ENCODE peak calls at places on chromosomes 5 and 9, in six cellular contexts. W is cardiac fibroblast, B is uterus, G is AG10803, K is ovary, H is BE2C. I is an unnamed sample.

GRCh38 chr5:151612689-151613427 is 21.7 kb upstream of the FAT2 start:
- DNase-seq in W (no peak), B (no peak), G (no peak), K (no peak), H (no peak), I (peak)

GRCh38 chr5:127563133-127563532 is 45.7 kb downstream of the PRRC1 start:
- DNase-seq in W (peak), B (no peak), G (peak), K (no peak), H (no peak), I (no peak)

GRCh38 chr5:55471468-55471867 is 63.3 kb downstream of the PLPP1 start:
- DNase-seq in W (no peak), B (no peak), G (no peak), K (no peak), H (no peak), I (no peak)

GRCh38 chr9:125850231-125850630 is 103.1 kb downstream of the PBX3 start:
- DNase-seq in W (no peak), B (no peak), G (no peak), K (no peak), H (no peak), I (no peak)

GRCh38 chr5:143036146-143036927 is 266.2 kb downstream of the ARHGAP26 start:
- DNase-seq in W (no peak), B (no peak), G (no peak), K (no peak), H (no peak), I (no peak)

GRCh38 chr5:146894763-146895521 is 16.4 kb upstream of the PPP2R2B start:
- DNase-seq in W (no peak), B (no peak), G (no peak), K (no peak), H (no peak), I (no peak)

GRCh38 chr9:131668439-131669233 is 71.2 kb downstream of the RAPGEF1 start:
- DNase-seq in W (no peak), B (no peak), G (peak), K (no peak), H (peak), I (peak)

GRCh38 chr5:73487815-73488214 is 10.4 kb upstream of the BTF3 start:
- DNase-seq in W (no peak), B (no peak), G (no peak), K (no peak), H (no peak), I (no peak)

GRCh38 chr9:116279230-116279629 is 125.6 kb downstream of the PAPPA start:
- DNase-seq in W (peak), B (no peak), G (no peak), K (no peak), H (no peak), I (no peak)

GRCh38 chr9:16624356-16624755 is 246.1 kb downstream of the BNC2 start:
- DNase-seq in W (no peak), B (no peak), G (no peak), K (no peak), H (no peak), I (no peak)

GRCh38 chr9:116741106-116741740 is 54.1 kb downstream of the TRIM32 start:
- DNase-seq in W (no peak), B (no peak), G (no peak), K (no peak), H (no peak), I (no peak)

GRCh38 chr9:34592895-34593601 is 3.5 kb upstream of the CNTFR start:
- DNase-seq in W (peak), B (peak), G (no peak), K (peak), H (peak), I (no peak)

GRCh38 chr5:40409600-40409999 is 270.1 kb upstream of the PTGER4 start:
- DNase-seq in W (no peak), B (no peak), G (no peak), K (no peak), H (no peak), I (no peak)

GRCh38 chr5:97044057-97044456 is 98.4 kb downstream of the LIX1 start:
- DNase-seq in W (peak), B (peak), G (no peak), K (no peak), H (peak), I (peak)

GRCh38 chr5:43037929-43038510 is 2.1 kb downstream of the ANXA2R start:
- DNase-seq in W (peak), B (no peak), G (peak), K (no peak), H (no peak), I (no peak)

GRCh38 chr9:95067888-95068287 is 249.6 kb downstream of the FANCC start:
- DNase-seq in W (no peak), B (no peak), G (no peak), K (no peak), H (no peak), I (no peak)

GRCh38 chr9:36436909-36437308 is 36.8 kb upstream of the RNF38 start:
- DNase-seq in W (peak), B (no peak), G (peak), K (no peak), H (peak), I (no peak)

GRCh38 chr9:16316911-16317817 is 553.3 kb downstream of the BNC2 start:
- DNase-seq in W (no peak), B (no peak), G (no peak), K (no peak), H (no peak), I (no peak)

GRCh38 chr5:132095077-132095744 is 21.6 kb downstream of the CSF2 start:
- DNase-seq in W (no peak), B (no peak), G (no peak), K (no peak), H (no peak), I (no peak)

GRCh38 chr5:110536120-110537115 is 190.1 kb downstream of the TMEM232 start:
- DNase-seq in W (peak), B (no peak), G (peak), K (no peak), H (no peak), I (no peak)

GRCh38 chr9:98410185-98410697 is 154.8 kb upstream of the TBC1D2 start:
- DNase-seq in W (peak), B (no peak), G (peak), K (no peak), H (peak), I (peak)

GRCh38 chr9:37997636-37998374 is 71.2 kb downstream of the SHB start:
- DNase-seq in W (no peak), B (no peak), G (no peak), K (no peak), H (peak), I (peak)

GRCh38 chr5:172642926-172643325 is 1.9 kb downstream of the NEURL1B start:
- DNase-seq in W (no peak), B (no peak), G (no peak), K (no peak), H (no peak), I (no peak)
- H3K4me3 ChIP-seq in W (no peak), B (peak), G (no peak), K (peak), H (no peak), I (no peak)

GRCh38 chr9:121537283-121537682 is 37.6 kb upstream of the GGTA1 start:
- DNase-seq in W (peak), B (no peak), G (no peak), K (no peak), H (no peak), I (no peak)

GRCh38 chr9:121541256-121541655 is 41.6 kb upstream of the GGTA1 start:
- DNase-seq in W (no peak), B (no peak), G (no peak), K (no peak), H (no peak), I (no peak)

GRCh38 chr9:121541945-121542344 is 42.3 kb upstream of the GGTA1 start:
- DNase-seq in W (no peak), B (no peak), G (no peak), K (no peak), H (no peak), I (no peak)

GRCh38 chr9:121532881-121533280 is 33.2 kb upstream of the GGTA1 start:
- DNase-seq in W (no peak), B (no peak), G (no peak), K (no peak), H (no peak), I (no peak)

DNA sequence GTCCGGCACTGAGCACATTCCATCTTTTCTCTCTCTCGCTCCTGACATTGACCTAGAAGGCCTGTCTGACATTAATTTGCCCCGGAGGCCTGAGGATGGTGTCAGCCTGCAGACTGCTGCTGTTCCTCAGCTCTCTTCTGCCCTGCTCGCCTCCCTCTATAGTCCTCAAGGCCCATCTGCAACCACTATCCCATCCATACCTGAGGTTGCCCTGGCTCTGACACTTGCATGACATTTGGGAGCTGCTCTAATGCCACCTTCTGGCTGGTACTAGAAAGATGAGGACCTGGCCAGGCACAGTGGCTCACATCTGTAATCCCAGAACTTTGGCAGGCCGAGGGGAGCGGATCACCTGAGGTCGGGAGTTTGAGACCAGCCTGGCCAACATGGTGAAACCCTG is 38.6 kb upstream of the GGTA1 start:
- DNase-seq in W (no peak), B (no peak), G (no peak), K (no peak), H (no peak), I (no peak)
- TF ChIP-seq CTCF in W (no peak), B (no peak), G (no peak), K (no peak), H (peak), I (no peak)

GRCh38 chr5:44390332-44390731 is 1.1 kb upstream of the FGF10 start:
- DNase-seq in W (no peak), B (no peak), G (no peak), K (no peak), H (no peak), I (no peak)
- H3K4me3 ChIP-seq in W (no peak), B (peak), G (no peak), K (peak), H (no peak), I (no peak)

DNA sequence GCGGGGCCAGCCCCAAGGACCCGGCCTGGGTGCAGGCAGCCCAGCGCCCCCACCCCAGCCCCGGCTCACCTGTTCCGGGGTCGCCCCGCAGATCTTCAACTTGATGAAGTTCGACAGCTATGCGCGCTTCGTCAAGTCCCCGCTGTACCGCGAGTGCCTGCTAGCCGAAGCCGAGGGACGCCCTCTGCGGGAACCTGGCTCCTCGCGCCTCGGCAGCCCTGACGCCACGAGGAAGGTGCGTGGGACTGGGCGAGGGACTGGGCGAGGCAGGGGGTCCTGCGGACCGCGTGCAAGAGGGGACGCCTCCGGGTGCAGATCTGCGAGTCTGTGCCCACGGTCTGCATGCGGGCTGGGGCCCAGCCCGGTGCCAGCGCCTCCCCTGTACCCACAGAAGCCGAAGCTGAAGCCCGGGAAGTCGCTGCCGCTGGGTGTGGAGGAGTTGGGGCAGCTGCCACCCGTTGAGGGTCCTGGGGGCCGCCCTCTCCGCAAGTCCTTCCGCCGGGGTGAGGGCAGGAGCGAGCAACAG is 9.7 kb downstream of the RGS14 start:
- DNase-seq in W (no peak), B (no peak), G (no peak), K (no peak), H (no peak), I (no peak)
- TF ChIP-seq CTCF in W (peak), B (no peak), G (peak), K (no peak), H (peak), I (peak)

DNA sequence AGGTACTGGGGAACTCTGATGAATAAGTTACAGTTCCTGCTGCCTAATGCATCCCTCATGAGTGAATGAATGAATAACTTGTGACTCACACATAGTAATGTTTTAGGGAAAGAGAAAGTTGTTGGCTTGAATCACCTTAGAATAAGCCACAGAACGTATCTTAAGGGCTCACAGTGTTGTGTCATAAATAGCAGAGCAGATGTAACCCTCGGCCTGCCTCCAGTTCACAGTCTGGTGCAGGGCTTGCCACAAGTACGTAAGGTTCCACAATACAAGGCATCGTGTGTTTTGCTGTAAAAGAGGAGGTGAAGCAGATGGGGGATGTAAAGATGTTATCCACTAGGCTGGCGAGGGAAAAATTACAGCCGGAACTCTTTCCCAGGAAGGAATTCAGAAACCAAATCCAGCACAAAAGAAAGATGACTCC is 218.7 kb downstream of the TRPM3 start:
- DNase-seq in W (peak), B (peak), G (peak), K (no peak), H (no peak), I (peak)
- H3K4me3 ChIP-seq in W (no peak), B (no peak), G (peak), K (no peak), H (no peak), I (peak)

GRCh38 chr5:38023799-38024198 is 184.0 kb upstream of the GDNF start:
- DNase-seq in W (no peak), B (no peak), G (no peak), K (no peak), H (no peak), I (no peak)
- TF ChIP-seq CTCF in W (no peak), B (no peak), G (peak), K (no peak), H (peak), I (no peak)

I was measured in foreskin fibroblast.